ENCODE peak calls at places on chromosomes 16 and 17, in six cellular contexts. I is GM12892, W is GDM1, P is NCI-H1436, M is cardiac muscle cell, J is aorta. Q is an unnamed sample.

GRCh38 chr17:81578038-81578441 is 25.9 kb upstream of the FAAP100 start:
- DNase-seq in I (no peak), M (no peak), P (no peak), J (no peak), W (no peak), Q (no peak)

GRCh38 chr17:20270336-20270735 is 197.0 kb downstream of the LGALS9B start:
- DNase-seq in M (no peak), J (no peak), W (no peak), I (no peak), P (no peak), Q (no peak)

GRCh38 chr17:79685121-79685520 is 45.6 kb upstream of the ENPP7 start:
- DNase-seq in I (no peak), J (no peak), P (no peak), W (no peak), M (no peak), Q (no peak)

GRCh38 chr17:45336390-45337182 is 19.8 kb upstream of the MAP3K14 start:
- DNase-seq in P (no peak), J (no peak), M (no peak), I (no peak), W (no peak), Q (no peak)

GRCh38 chr16:10964891-10965326 is 20.5 kb downstream of the CLEC16A start:
- DNase-seq in M (no peak), I (no peak), W (no peak), J (no peak), P (no peak), Q (no peak)

GRCh38 chr17:9185688-9186289 is 164.5 kb downstream of the NTN1 start:
- DNase-seq in W (no peak), I (no peak), M (no peak), J (no peak), P (no peak), Q (no peak)

GRCh38 chr17:36544049-36544319 is 735 bp upstream of the GGNBP2 start:
- DNase-seq in W (peak), J (no peak), M (peak), I (no peak), P (no peak), Q (no peak)

GRCh38 chr17:65254166-65254565 is 117.0 kb downstream of the RGS9 start:
- DNase-seq in W (no peak), J (no peak), I (no peak), P (no peak), M (peak), Q (no peak)

GRCh38 chr17:51423421-51424160 is 163.2 kb downstream of the UTP18 start:
- DNase-seq in I (no peak), P (no peak), M (no peak), W (no peak), J (no peak), Q (no peak)

GRCh38 chr17:81329279-81329926 is 34.3 kb upstream of the SLC38A10 start:
- DNase-seq in J (peak), W (no peak), P (no peak), I (no peak), M (no peak), Q (no peak)

Q was measured in non-pigmented ciliary epithelial cell.